ENCODE peak calls at places on chromosomes 4 and X, in nine cellular contexts. One of them, this sample, is unnamed. For H3K4me1, the result is how much of the 10 kb centered on the place peaks cover.

GRCh38 chr4:172995161-172995560 is 173.4 kb upstream of the GALNT7 start:
- DNase-seq in spleen: no peak
- DNase-seq in endothelial cell of umbilical vein: no peak
- DNase-seq in suprapubic skin: no peak
- DNase-seq in left ventricle myocardium inferior: no peak
- DNase-seq in A673: no peak
- DNase-seq in SK-N-SH: no peak
- DNase-seq in stomach: no peak
- DNase-seq in HepG2: no peak
- DNase-seq in this sample: no peak

GRCh38 chrX:40864972-40865371 is 129.6 kb upstream of the MED14 start:
- DNase-seq in A673: no peak
- DNase-seq in endothelial cell of umbilical vein: no peak
- DNase-seq in suprapubic skin: no peak
- DNase-seq in HepG2: no peak
- DNase-seq in stomach: no peak
- DNase-seq in SK-N-SH: no peak
- DNase-seq in left ventricle myocardium inferior: no peak
- DNase-seq in spleen: no peak
- DNase-seq in this sample: no peak

GRCh38 chr4:83075271-83075670 is 39.3 kb downstream of the PLAC8 start:
- DNase-seq in HepG2: no peak
- DNase-seq in A673: no peak
- DNase-seq in suprapubic skin: no peak
- DNase-seq in stomach: no peak
- DNase-seq in left ventricle myocardium inferior: no peak
- DNase-seq in spleen: no peak
- DNase-seq in endothelial cell of umbilical vein: no peak
- DNase-seq in SK-N-SH: no peak
- DNase-seq in this sample: no peak

GRCh38 chr4:1543976-1544375 is 137.7 kb upstream of the NKX1-1 start:
- DNase-seq in suprapubic skin: no peak
- DNase-seq in HepG2: no peak
- DNase-seq in left ventricle myocardium inferior: no peak
- DNase-seq in A673: no peak
- DNase-seq in stomach: no peak
- DNase-seq in SK-N-SH: no peak
- DNase-seq in spleen: no peak
- DNase-seq in endothelial cell of umbilical vein: no peak
- DNase-seq in this sample: no peak

GRCh38 chr4:55635282-55635681 is 816 bp downstream of the NMU start:
- DNase-seq in suprapubic skin: no peak
- DNase-seq in HepG2: no peak
- DNase-seq in spleen: no peak
- DNase-seq in endothelial cell of umbilical vein: no peak
- DNase-seq in SK-N-SH: peak
- DNase-seq in left ventricle myocardium inferior: no peak
- DNase-seq in stomach: no peak
- DNase-seq in A673: peak
- DNase-seq in this sample: no peak

GRCh38 chr4:73127839-73128448 is 58.4 kb upstream of the COX18 start:
- DNase-seq in HepG2: peak
- DNase-seq in endothelial cell of umbilical vein: peak
- DNase-seq in stomach: no peak
- DNase-seq in suprapubic skin: no peak
- DNase-seq in left ventricle myocardium inferior: no peak
- DNase-seq in A673: peak
- DNase-seq in spleen: no peak
- DNase-seq in SK-N-SH: peak
- DNase-seq in this sample: no peak

GRCh38 chr4:129474698-129475097 is 378.7 kb downstream of the C4orf33 start:
- DNase-seq in SK-N-SH: no peak
- DNase-seq in spleen: no peak
- DNase-seq in stomach: no peak
- DNase-seq in HepG2: no peak
- DNase-seq in suprapubic skin: no peak
- DNase-seq in left ventricle myocardium inferior: no peak
- DNase-seq in A673: no peak
- DNase-seq in endothelial cell of umbilical vein: no peak
- DNase-seq in this sample: no peak

GRCh38 chr4:93693141-93693540 is 135.4 kb upstream of the ATOH1 start:
- DNase-seq in stomach: no peak
- DNase-seq in A673: no peak
- DNase-seq in endothelial cell of umbilical vein: no peak
- DNase-seq in suprapubic skin: no peak
- DNase-seq in spleen: no peak
- DNase-seq in left ventricle myocardium inferior: no peak
- DNase-seq in HepG2: no peak
- DNase-seq in SK-N-SH: no peak
- DNase-seq in this sample: no peak

GRCh38 chrX:283115-283845 is 2.1 kb downstream of the PLCXD1 start:
- DNase-seq in A673: peak
- DNase-seq in spleen: peak
- DNase-seq in HepG2: no peak
- DNase-seq in left ventricle myocardium inferior: peak
- DNase-seq in endothelial cell of umbilical vein: peak
- DNase-seq in suprapubic skin: peak
- DNase-seq in stomach: peak
- DNase-seq in SK-N-SH: peak
- DNase-seq in this sample: peak

GRCh38 chrX:44400588-44400987 is 57.1 kb upstream of the EFHC2 start:
- DNase-seq in HepG2: no peak
- DNase-seq in endothelial cell of umbilical vein: peak
- DNase-seq in left ventricle myocardium inferior: no peak
- DNase-seq in spleen: no peak
- DNase-seq in stomach: no peak
- DNase-seq in A673: peak
- DNase-seq in suprapubic skin: no peak
- DNase-seq in SK-N-SH: no peak
- DNase-seq in this sample: no peak

GRCh38 chr4:85498068-85498733 is 23.3 kb downstream of the ARHGAP24 start:
- DNase-seq in SK-N-SH: no peak
- DNase-seq in suprapubic skin: peak
- DNase-seq in HepG2: no peak
- DNase-seq in spleen: peak
- DNase-seq in left ventricle myocardium inferior: peak
- DNase-seq in endothelial cell of umbilical vein: no peak
- DNase-seq in A673: no peak
- DNase-seq in stomach: peak
- DNase-seq in this sample: no peak

GRCh38 chrX:2697741-2698294 is 6.7 kb downstream of the CD99 start:
- DNase-seq in SK-N-SH: no peak
- DNase-seq in stomach: no peak
- DNase-seq in suprapubic skin: no peak
- DNase-seq in endothelial cell of umbilical vein: peak
- DNase-seq in A673: no peak
- DNase-seq in spleen: no peak
- DNase-seq in HepG2: no peak
- DNase-seq in left ventricle myocardium inferior: no peak
- DNase-seq in this sample: no peak

GRCh38 chrX:2699959-2700358 is 8.9 kb downstream of the CD99 start:
- DNase-seq in left ventricle myocardium inferior: no peak
- DNase-seq in A673: no peak
- DNase-seq in HepG2: no peak
- DNase-seq in spleen: peak
- DNase-seq in endothelial cell of umbilical vein: no peak
- DNase-seq in suprapubic skin: no peak
- DNase-seq in stomach: no peak
- DNase-seq in SK-N-SH: no peak
- DNase-seq in this sample: no peak

GRCh38 chrX:2696698-2697215 is 5.7 kb downstream of the CD99 start:
- DNase-seq in stomach: no peak
- DNase-seq in spleen: peak
- DNase-seq in SK-N-SH: no peak
- DNase-seq in suprapubic skin: no peak
- DNase-seq in HepG2: no peak
- DNase-seq in endothelial cell of umbilical vein: peak
- DNase-seq in left ventricle myocardium inferior: no peak
- DNase-seq in A673: peak
- DNase-seq in this sample: no peak

GRCh38 chrX:2697306-2697705 is 6.2 kb downstream of the CD99 start:
- DNase-seq in HepG2: no peak
- DNase-seq in endothelial cell of umbilical vein: no peak
- DNase-seq in spleen: peak
- DNase-seq in stomach: no peak
- DNase-seq in SK-N-SH: no peak
- DNase-seq in suprapubic skin: no peak
- DNase-seq in left ventricle myocardium inferior: no peak
- DNase-seq in A673: no peak
- DNase-seq in this sample: no peak

DNA sequence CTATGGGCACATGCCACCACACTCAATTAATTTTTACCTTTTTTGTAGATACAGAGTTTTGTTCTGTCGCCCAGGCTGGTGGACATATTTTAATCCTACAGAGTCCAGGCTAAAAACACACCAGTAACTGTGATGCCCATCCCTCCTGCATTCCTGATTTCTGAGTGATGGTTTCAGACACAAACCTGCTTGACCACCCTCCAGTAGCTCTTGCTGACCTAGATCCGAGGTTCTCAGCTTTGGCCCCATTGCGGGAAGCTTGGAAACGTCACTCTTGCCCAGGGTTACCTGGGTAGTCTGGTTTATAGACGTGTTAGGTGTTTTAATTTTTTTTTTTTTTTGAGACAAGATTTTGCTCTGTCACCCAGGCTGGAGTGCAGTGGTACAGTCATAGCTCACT is 7.5 kb downstream of the CD99 start:
- DNase-seq in endothelial cell of umbilical vein: no peak
- DNase-seq in stomach: no peak
- DNase-seq in left ventricle myocardium inferior: no peak
- DNase-seq in HepG2: no peak
- DNase-seq in spleen: peak
- DNase-seq in suprapubic skin: no peak
- DNase-seq in SK-N-SH: no peak
- DNase-seq in A673: no peak
- DNase-seq in this sample: no peak
- H3K27ac ChIP-seq in endothelial cell of umbilical vein: peak
- H3K27ac ChIP-seq in stomach: peak
- H3K27ac ChIP-seq in left ventricle myocardium inferior: peak
- H3K27ac ChIP-seq in HepG2: no peak
- H3K27ac ChIP-seq in spleen: peak
- H3K27ac ChIP-seq in suprapubic skin: peak
- H3K27ac ChIP-seq in SK-N-SH: no peak
- H3K27ac ChIP-seq in A673: peak
- H3K27ac ChIP-seq in this sample: peak

DNA sequence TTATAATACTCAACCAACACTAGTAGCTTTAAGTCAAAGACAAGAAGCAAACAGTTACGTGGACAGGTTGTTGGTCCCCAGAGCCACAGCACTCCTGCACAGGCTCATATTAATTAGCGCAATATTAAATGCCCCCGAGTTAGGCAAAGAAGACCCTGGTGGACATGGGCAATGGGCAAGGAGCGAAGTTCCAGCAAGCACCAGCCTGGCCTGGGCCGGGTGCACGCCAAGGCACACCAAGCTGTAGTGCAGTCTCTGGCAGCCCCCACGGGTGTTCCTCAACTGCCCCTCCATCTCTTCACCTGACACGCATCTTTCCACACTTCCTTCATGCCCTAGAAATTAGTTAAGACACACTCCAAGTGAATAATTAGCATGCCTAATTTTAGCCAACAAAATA is 20.1 kb downstream of the FAT1 start:
- DNase-seq in spleen: no peak
- DNase-seq in HepG2: no peak
- DNase-seq in suprapubic skin: no peak
- DNase-seq in endothelial cell of umbilical vein: no peak
- DNase-seq in stomach: no peak
- DNase-seq in A673: no peak
- DNase-seq in left ventricle myocardium inferior: no peak
- DNase-seq in SK-N-SH: no peak
- DNase-seq in this sample: no peak
- H3K4me1 ChIP-seq in spleen: under half
- H3K4me1 ChIP-seq in HepG2: half or more
- H3K4me1 ChIP-seq in suprapubic skin: under half
- H3K4me1 ChIP-seq in endothelial cell of umbilical vein: under half
- H3K4me1 ChIP-seq in stomach: under half
- H3K4me1 ChIP-seq in A673: under half
- H3K4me1 ChIP-seq in left ventricle myocardium inferior: half or more
- H3K4me1 ChIP-seq in SK-N-SH: under half
- H3K4me1 ChIP-seq in this sample: half or more

GRCh38 chr4:24352112-24352511 is 232.2 kb downstream of the DHX15 start:
- DNase-seq in left ventricle myocardium inferior: no peak
- DNase-seq in suprapubic skin: no peak
- DNase-seq in HepG2: no peak
- DNase-seq in A673: no peak
- DNase-seq in SK-N-SH: no peak
- DNase-seq in endothelial cell of umbilical vein: no peak
- DNase-seq in stomach: no peak
- DNase-seq in spleen: no peak
- DNase-seq in this sample: no peak
- H3K27ac ChIP-seq in left ventricle myocardium inferior: no peak
- H3K27ac ChIP-seq in suprapubic skin: no peak
- H3K27ac ChIP-seq in HepG2: no peak
- H3K27ac ChIP-seq in A673: no peak
- H3K27ac ChIP-seq in SK-N-SH: no peak
- H3K27ac ChIP-seq in endothelial cell of umbilical vein: no peak
- H3K27ac ChIP-seq in stomach: no peak
- H3K27ac ChIP-seq in spleen: no peak
- H3K27ac ChIP-seq in this sample: no peak

GRCh38 chr4:3384771-3385701 is 56.7 kb upstream of the HGFAC start:
- DNase-seq in SK-N-SH: no peak
- DNase-seq in HepG2: peak
- DNase-seq in spleen: peak
- DNase-seq in stomach: no peak
- DNase-seq in endothelial cell of umbilical vein: peak
- DNase-seq in left ventricle myocardium inferior: peak
- DNase-seq in suprapubic skin: no peak
- DNase-seq in A673: no peak
- DNase-seq in this sample: peak

GRCh38 chr4:3386486-3386885 is 55.3 kb upstream of the HGFAC start:
- DNase-seq in suprapubic skin: no peak
- DNase-seq in endothelial cell of umbilical vein: no peak
- DNase-seq in stomach: no peak
- DNase-seq in spleen: no peak
- DNase-seq in HepG2: no peak
- DNase-seq in left ventricle myocardium inferior: no peak
- DNase-seq in A673: no peak
- DNase-seq in SK-N-SH: no peak
- DNase-seq in this sample: no peak

GRCh38 chr4:3382251-3382650 is 59.5 kb upstream of the HGFAC start:
- DNase-seq in HepG2: no peak
- DNase-seq in spleen: no peak
- DNase-seq in suprapubic skin: no peak
- DNase-seq in endothelial cell of umbilical vein: no peak
- DNase-seq in stomach: no peak
- DNase-seq in left ventricle myocardium inferior: no peak
- DNase-seq in SK-N-SH: no peak
- DNase-seq in A673: no peak
- DNase-seq in this sample: no peak

GRCh38 chr4:3385719-3386440 is 55.9 kb upstream of the HGFAC start:
- DNase-seq in stomach: no peak
- DNase-seq in endothelial cell of umbilical vein: no peak
- DNase-seq in HepG2: no peak
- DNase-seq in SK-N-SH: no peak
- DNase-seq in spleen: peak
- DNase-seq in A673: no peak
- DNase-seq in left ventricle myocardium inferior: no peak
- DNase-seq in suprapubic skin: no peak
- DNase-seq in this sample: no peak

DNA sequence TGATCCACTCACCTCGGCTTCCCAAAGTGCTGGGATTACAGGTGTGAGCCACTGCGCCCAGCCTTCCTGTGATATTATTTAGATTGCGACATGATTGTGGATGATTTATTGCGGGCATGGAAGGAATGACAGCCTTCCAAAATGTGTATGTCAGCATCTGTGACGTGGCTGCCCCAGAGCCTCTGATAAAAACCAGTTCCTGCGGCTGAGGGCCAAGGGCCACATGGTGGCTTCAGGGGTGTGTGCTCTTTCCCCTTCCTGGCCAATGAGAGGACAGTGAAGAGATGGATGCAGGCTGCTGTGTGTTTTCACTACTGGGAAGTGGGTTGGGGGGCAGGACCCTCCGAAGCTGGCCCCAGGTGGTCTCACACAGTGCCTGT is 57.4 kb upstream of the HGFAC start:
- DNase-seq in stomach: no peak
- DNase-seq in HepG2: no peak
- DNase-seq in endothelial cell of umbilical vein: no peak
- DNase-seq in left ventricle myocardium inferior: no peak
- DNase-seq in suprapubic skin: no peak
- DNase-seq in SK-N-SH: no peak
- DNase-seq in spleen: no peak
- DNase-seq in A673: no peak
- DNase-seq in this sample: no peak
- H3K4me1 ChIP-seq in stomach: under half
- H3K4me1 ChIP-seq in HepG2: under half
- H3K4me1 ChIP-seq in endothelial cell of umbilical vein: under half
- H3K4me1 ChIP-seq in left ventricle myocardium inferior: under half
- H3K4me1 ChIP-seq in suprapubic skin: half or more
- H3K4me1 ChIP-seq in SK-N-SH: under half
- H3K4me1 ChIP-seq in spleen: half or more
- H3K4me1 ChIP-seq in A673: under half
- H3K4me1 ChIP-seq in this sample: under half